ENCODE peak calls at places on chromosomes 11 and 22, in eight cellular contexts. X, U, S, O, Y, C, T and F are unnamed samples.
A peak's percentile ranks its signal among the peaks of the same experiment; 100 is the strongest.

GRCh38 chr11:94583213-94583884 is 16.2 kb downstream of the PIWIL4 start:
- DNase-seq in C (no peak), Y (no peak), O (no peak), S (no peak), T (no peak), U (no peak), X (no peak), F (no peak)

GRCh38 chr11:120956710-120957500 is 67.0 kb upstream of the TBCEL start:
- DNase-seq in O (no peak), X (no peak), T (no peak), U (no peak), Y (peak; percentile 27), C (no peak), S (no peak), F (no peak)

GRCh38 chr22:22892096-22893052 is 4.8 kb downstream of the IGLL5 start:
- DNase-seq in T (no peak), U (no peak), X (no peak), O (no peak), S (no peak), Y (no peak), C (no peak), F (no peak)

GRCh38 chr11:65643971-65644370 is 6.1 kb downstream of the SIPA1 start:
- DNase-seq in C (no peak), O (no peak), S (no peak), U (no peak), Y (no peak), T (no peak), X (no peak), F (no peak)

GRCh38 chr22:50177537-50178470 is 7.3 kb downstream of the PANX2 start:
- DNase-seq in U (no peak), T (no peak), S (no peak), X (no peak), C (no peak), O (no peak), Y (no peak), F (no peak)

GRCh38 chr11:73140213-73141030 is 1.7 kb downstream of the FCHSD2 start:
- DNase-seq in C (peak; percentile 51), U (peak; percentile 42), O (peak; percentile 30), Y (no peak), X (peak; percentile 52), S (peak; percentile 47), T (peak; percentile 39), F (no peak)

GRCh38 chr22:25651332-25651731 is 86.9 kb downstream of the GRK3 start:
- DNase-seq in U (no peak), C (no peak), O (no peak), X (no peak), T (no peak), S (no peak), Y (no peak), F (no peak)

GRCh38 chr22:41603873-41604332 is 14.3 kb upstream of the PMM1 start:
- DNase-seq in Y (no peak), T (no peak), S (no peak), U (no peak), C (no peak), X (no peak), O (no peak), F (no peak)

GRCh38 chr11:111299111-111300026 is 1.0 kb downstream of the POU2AF3 start:
- DNase-seq in T (peak; percentile 11), C (peak; percentile 85), O (peak; percentile 81), X (peak; percentile 23), S (peak; percentile 46), Y (peak; percentile 53), U (peak; percentile 28), F (no peak)
- TF ChIP-seq CTCF in T (peak; percentile 58), C (peak; percentile 63), O (peak; percentile 46), X (peak; percentile 50), S (peak; percentile 42), Y (peak; percentile 60), U (peak; percentile 55), F (peak; percentile 56)

GRCh38 chr22:43004362-43005035 is 10.4 kb downstream of the PACSIN2 start:
- DNase-seq in U (no peak), C (no peak), T (no peak), X (no peak), S (peak; percentile 68), O (no peak), Y (no peak), F (no peak)
- H3K27ac ChIP-seq in U (no peak overlapping the region), C (no peak overlapping the region), T (no peak overlapping the region), X (peak overlapping the region; percentile 92), S (peak overlapping the region; percentile 32), O (peak overlapping the region; percentile 36), Y (no peak overlapping the region), F (peak overlapping the region; percentile 53)

GRCh38 chr22:36164621-36165020 is 4.1 kb upstream of the APOL3 start:
- DNase-seq in S (no peak), Y (no peak), C (no peak), U (no peak), T (no peak), O (no peak), X (no peak), F (no peak)

GRCh38 chr22:36165161-36165560 is 4.6 kb upstream of the APOL3 start:
- DNase-seq in T (no peak), O (no peak), S (no peak), X (no peak), C (no peak), U (no peak), Y (no peak), F (no peak)

GRCh38 chr22:36163497-36163896 is 2.9 kb upstream of the APOL3 start:
- DNase-seq in T (no peak), X (no peak), O (no peak), Y (no peak), S (no peak), U (no peak), C (no peak), F (no peak)

GRCh38 chr22:36160499-36160942 is at the start of gene APOL3:
- DNase-seq in S (peak; percentile 80), Y (no peak), C (peak; percentile 53), O (peak; percentile 60), T (peak; percentile 45), U (peak; percentile 93), X (peak; percentile 47), F (no peak)

DNA sequence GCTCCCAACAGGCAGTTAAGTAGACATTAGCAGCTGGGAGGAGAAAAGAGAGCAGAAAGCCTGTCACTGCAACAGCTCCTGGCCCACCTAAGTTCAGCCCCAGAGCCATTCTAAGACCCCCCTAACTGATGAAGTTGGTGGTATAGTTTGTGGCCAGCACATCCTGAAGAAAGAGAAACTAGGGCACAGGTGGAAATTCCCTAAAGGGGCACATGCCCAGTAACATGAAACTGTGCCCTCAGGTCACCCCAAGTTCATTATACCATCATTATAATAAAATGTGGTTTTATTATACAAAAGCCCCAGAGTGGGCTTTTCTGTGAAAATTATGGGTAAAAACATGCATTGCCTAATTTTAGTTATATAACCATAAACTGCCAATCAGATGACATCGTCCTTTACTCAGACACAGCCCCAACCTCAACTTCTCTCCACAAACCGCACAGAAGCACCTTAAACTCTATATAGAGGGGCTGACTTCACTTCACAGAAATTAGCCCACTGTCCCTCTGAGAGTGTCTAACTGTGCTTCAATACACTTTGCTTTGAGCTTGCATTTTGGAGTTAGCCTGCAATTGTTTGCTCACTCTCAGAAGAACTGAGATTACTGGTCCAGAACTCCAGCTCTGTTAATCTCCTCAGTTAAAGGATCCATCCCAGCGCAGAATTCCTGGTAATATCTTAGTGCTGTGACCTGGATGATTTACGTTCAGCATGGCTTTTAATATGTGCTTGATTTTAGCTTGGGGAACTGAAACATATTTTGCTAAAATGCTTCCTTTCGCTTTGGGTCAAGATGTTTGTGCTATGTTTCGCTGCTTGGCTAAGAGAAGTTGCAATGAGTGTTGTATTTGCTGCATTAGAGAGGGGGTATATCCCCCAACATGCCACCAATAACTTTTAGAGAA is 1.8 kb upstream of the APOL3 start:
- DNase-seq in U (no peak), X (no peak), T (no peak), S (no peak), C (no peak), O (no peak), Y (no peak), F (no peak)
- H3K4me3 ChIP-seq in U (no peak overlapping the region), X (no peak overlapping the region), T (no peak overlapping the region), S (no peak overlapping the region), C (no peak overlapping the region), O (no peak overlapping the region), Y (no peak overlapping the region), F (no peak overlapping the region)

GRCh38 chr22:18033204-18033998 is 9.0 kb upstream of the MICAL3 start:
- DNase-seq in Y (no peak), X (peak; percentile 41), O (no peak), U (no peak), T (no peak), C (no peak), S (no peak), F (no peak)
- TF ChIP-seq CTCF in Y (no peak), X (peak; percentile 11), O (no peak), U (no peak), T (peak; percentile 22), C (no peak), S (peak; percentile 23), F (peak; percentile 29)

GRCh38 chr11:96035031-96035743 is 111.3 kb upstream of the MTMR2 start:
- DNase-seq in U (no peak), Y (no peak), T (no peak), X (no peak), S (no peak), O (no peak), C (no peak), F (no peak)
- H3K27ac ChIP-seq in U (no peak overlapping the region), Y (peak overlapping the region; percentile 84), T (no peak overlapping the region), X (no peak overlapping the region), S (no peak overlapping the region), O (no peak overlapping the region), C (peak overlapping the region; percentile 47), F (no peak overlapping the region)

DNA sequence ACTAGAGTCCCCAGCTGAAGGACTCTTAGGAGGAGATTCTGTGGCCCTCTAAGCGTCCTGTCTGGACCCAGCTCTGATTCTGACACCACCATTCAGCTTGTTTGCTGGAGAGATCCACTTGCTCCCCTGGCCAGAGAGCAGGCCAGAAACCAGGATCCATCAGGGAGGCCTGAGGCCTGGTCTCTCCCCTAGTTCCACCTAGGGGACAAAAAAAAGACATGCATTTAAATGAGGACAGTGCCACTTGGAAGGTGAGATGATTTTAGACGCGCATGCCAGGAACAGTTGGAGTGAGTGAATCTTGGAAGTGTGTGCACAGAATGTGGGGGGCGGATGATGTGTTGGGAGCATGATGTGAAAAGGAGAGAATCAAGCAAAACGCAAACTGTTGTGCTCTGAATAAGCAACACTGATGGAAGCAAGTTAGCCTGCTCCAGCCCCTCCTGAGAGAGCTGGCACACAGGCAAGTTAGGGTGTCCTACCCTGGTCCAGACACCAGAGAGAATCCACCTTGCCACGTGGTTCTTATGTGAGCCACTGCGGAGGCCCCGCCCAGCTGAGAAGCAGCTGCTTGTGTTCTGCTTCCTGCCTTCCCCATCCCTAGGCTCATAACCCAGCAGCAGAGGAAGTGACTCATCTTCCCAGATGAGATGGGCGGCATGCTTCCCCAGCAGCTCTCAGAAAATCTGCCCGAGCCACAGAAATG is 8.0 kb upstream of the SLCO2B1 start:
- DNase-seq in S (peak; percentile 89), X (peak; percentile 95), O (peak; percentile 44), Y (peak; percentile 41), U (peak; percentile 76), C (peak; percentile 40), T (peak; percentile 93), F (peak; percentile 84)
- H3K4me3 ChIP-seq in S (no peak overlapping the region), X (no peak overlapping the region), O (no peak overlapping the region), Y (no peak overlapping the region), U (no peak overlapping the region), C (no peak overlapping the region), T (no peak overlapping the region), F (no peak overlapping the region)